ENCODE peak calls at places on chromosomes 1 and 21, in six cellular contexts. M is AG10803, R is IMR-90, U is fibroblast of mammary gland, W is suprapubic skin, N is Caco-2. H is an unnamed sample.

GRCh38 chr1:14552246-14552970 is 46.1 kb upstream of the KAZN start:
- DNase-seq in W (no peak), M (no peak), N (no peak), U (no peak), R (no peak), H (peak; percentile 28)

GRCh38 chr1:151377150-151377884 is 4.8 kb upstream of the SELENBP1 start:
- DNase-seq in N (no peak), R (no peak), W (no peak), U (no peak), M (no peak), H (no peak)

GRCh38 chr1:171344473-171344820 is 30.5 kb downstream of the FMO4 start:
- DNase-seq in W (no peak), U (peak; percentile 76), N (no peak), M (no peak), R (no peak), H (no peak)

GRCh38 chr1:232627645-232628334 is 2.1 kb downstream of the SIPA1L2 start:
- DNase-seq in N (no peak), U (peak; percentile 39), W (no peak), R (peak; percentile 52), M (peak; percentile 34), H (no peak)

GRCh38 chr1:200317236-200317635 is 92.6 kb downstream of the ZNF281 start:
- DNase-seq in R (peak; percentile 90), U (peak; percentile 60), W (no peak), M (peak; percentile 79), N (no peak), H (no peak)

GRCh38 chr1:200247513-200247912 is 162.3 kb downstream of the ZNF281 start:
- DNase-seq in W (no peak), R (no peak), N (no peak), U (no peak), M (no peak), H (no peak)

GRCh38 chr1:10909697-10910489 is 102.6 kb upstream of the TARDBP start:
- DNase-seq in M (no peak), N (peak; percentile 71), W (peak; percentile 65), U (peak; percentile 17), R (no peak), H (no peak)

GRCh38 chr1:225842788-225843425 is 33.0 kb downstream of the EPHX1 start:
- DNase-seq in W (no peak), M (no peak), N (no peak), R (no peak), U (no peak), H (no peak)

GRCh38 chr1:100034465-100034864 is 64.7 kb downstream of the SLC35A3 start:
- DNase-seq in U (peak; percentile 47), R (peak; percentile 38), M (peak; percentile 16), W (no peak), N (no peak), H (no peak)

GRCh38 chr21:45309069-45309521 is 21.4 kb upstream of the POFUT2 start:
- DNase-seq in M (peak; percentile 39), W (peak; percentile 76), N (peak; percentile 56), R (peak; percentile 64), U (peak; percentile 72), H (no peak)

GRCh38 chr1:3534803-3535637 is 76.3 kb downstream of the MEGF6 start:
- DNase-seq in M (no peak), N (no peak), W (no peak), U (no peak), R (no peak), H (no peak)

GRCh38 chr1:84298336-84298687 is 3.2 kb upstream of the SAMD13 start:
- DNase-seq in N (peak; percentile 42), R (peak; percentile 16), M (peak; percentile 29), U (no peak), W (peak; percentile 68), H (peak; percentile 63)

GRCh38 chr1:46488343-46489168 is 1.1 kb upstream of the DMBX1 start:
- DNase-seq in M (peak; percentile 33), U (peak; percentile 49), W (no peak), R (peak; percentile 30), N (no peak), H (no peak)

GRCh38 chr1:109783436-109783835 is 19.7 kb upstream of the EPS8L3 start:
- DNase-seq in U (peak; percentile 74), N (no peak), M (peak; percentile 88), W (peak; percentile 54), R (peak; percentile 76), H (no peak)

GRCh38 chr1:208534604-208534907 is 290.4 kb upstream of the PLXNA2 start:
- DNase-seq in N (no peak), R (no peak), W (no peak), M (peak; percentile 36), U (no peak), H (no peak)

DNA sequence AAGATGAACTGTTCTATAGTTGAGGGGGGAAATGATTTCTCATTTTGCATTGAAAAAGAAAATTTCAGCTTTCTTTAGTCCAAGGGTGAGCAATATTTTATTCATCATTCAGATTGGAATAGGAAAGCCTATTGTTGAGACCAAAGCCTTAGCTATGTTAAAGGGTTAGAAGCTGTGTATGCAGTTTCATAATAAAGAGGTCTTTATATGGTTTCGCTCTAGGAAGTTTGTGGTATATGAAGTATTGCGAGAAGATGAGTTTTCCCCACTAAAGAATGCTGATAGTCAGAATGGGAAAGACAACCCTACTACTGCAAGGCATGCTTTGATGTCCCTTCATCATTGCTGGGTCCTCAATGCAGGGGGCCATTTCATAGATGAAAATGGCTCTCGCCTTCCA is 28.6 kb downstream of the UAP1 start:
- DNase-seq in N (no peak), U (no peak), W (no peak), R (no peak), M (no peak), H (no peak)
- TF ChIP-seq CTCF in N (no peak), U (no peak), W (no peak), R (no peak), M (no peak), H (no peak)

GRCh38 chr1:75794382-75794781 is 2.3 kb upstream of the MSH4 start:
- DNase-seq in U (no peak), M (no peak), R (no peak), N (no peak), W (no peak), H (no peak)

GRCh38 chr1:75787524-75787923 is 1.5 kb downstream of the RABGGTB start:
- DNase-seq in M (no peak), N (no peak), R (no peak), W (no peak), U (no peak), H (no peak)

GRCh38 chr1:75792091-75792490 is 4.6 kb upstream of the MSH4 start:
- DNase-seq in N (no peak), W (no peak), M (no peak), U (no peak), R (no peak), H (no peak)

GRCh38 chr1:75786901-75787455 is 922 bp downstream of the RABGGTB start:
- DNase-seq in N (no peak), M (no peak), R (no peak), W (no peak), U (no peak), H (no peak)

DNA sequence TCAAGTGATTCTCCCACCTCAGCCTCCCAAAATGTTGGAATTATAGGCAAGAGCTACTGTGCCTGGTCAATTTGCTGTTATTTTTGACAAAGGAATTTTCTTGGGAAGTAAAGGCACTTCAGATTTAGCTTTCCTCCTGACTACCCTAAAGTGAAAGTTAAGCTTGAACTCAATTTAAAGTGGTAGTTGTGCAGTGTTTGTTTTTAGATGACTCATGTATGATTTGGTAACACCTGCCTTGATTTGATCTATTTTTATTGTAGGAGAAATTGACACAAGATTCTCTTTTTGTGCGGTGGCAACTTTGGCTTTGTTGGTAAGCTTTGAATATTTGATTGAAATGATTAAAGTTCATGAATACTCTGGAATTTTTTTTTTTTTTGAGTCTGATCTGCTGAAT is 5.0 kb downstream of the RABGGTB start:
- DNase-seq in W (no peak), M (no peak), N (no peak), R (peak; percentile 52), U (peak; percentile 60), H (no peak)
- H3K4me3 ChIP-seq in W (no peak overlapping the region), M (no peak overlapping the region), N (no peak overlapping the region), R (no peak overlapping the region), U (no peak overlapping the region), H (no peak overlapping the region)

DNA sequence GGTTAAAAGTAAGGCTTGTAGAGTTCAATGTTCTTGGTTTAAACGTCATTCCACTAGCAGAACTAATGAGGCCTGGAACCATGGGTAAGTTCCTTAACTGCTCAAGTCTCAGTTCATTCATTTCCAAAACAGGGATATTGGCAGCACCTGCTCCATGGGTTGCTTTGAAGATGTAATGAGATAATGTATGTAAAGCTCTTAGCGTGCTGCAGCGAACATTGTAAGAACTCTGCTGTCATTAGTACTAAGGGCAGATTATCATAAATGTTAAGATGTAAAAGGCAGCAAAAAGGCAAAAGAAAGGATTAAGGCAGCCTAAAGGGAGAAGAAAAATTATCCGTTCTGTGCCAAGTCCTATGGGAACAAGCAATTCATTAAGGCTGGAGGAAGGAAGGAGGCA is 129.1 kb upstream of the NGF start:
- DNase-seq in U (no peak), W (no peak), N (no peak), R (no peak), M (no peak), H (no peak)
- TF ChIP-seq CTCF in U (no peak), W (no peak), N (no peak), R (no peak), M (no peak), H (no peak)

GRCh38 chr1:64923294-64923718 is 43.0 kb downstream of the JAK1 start:
- DNase-seq in W (no peak), M (peak; percentile 23), U (peak; percentile 48), N (no peak), R (no peak), H (no peak)

GRCh38 chr1:64922336-64922735 is 44.0 kb downstream of the JAK1 start:
- DNase-seq in R (no peak), N (no peak), M (no peak), W (no peak), U (no peak), H (no peak)

GRCh38 chr1:64917907-64918306 is 48.4 kb downstream of the JAK1 start:
- DNase-seq in U (no peak), W (no peak), N (no peak), R (no peak), M (no peak), H (no peak)

GRCh38 chr1:64921761-64922160 is 44.6 kb downstream of the JAK1 start:
- DNase-seq in U (peak; percentile 46), N (no peak), M (peak; percentile 26), R (no peak), W (no peak), H (no peak)

DNA sequence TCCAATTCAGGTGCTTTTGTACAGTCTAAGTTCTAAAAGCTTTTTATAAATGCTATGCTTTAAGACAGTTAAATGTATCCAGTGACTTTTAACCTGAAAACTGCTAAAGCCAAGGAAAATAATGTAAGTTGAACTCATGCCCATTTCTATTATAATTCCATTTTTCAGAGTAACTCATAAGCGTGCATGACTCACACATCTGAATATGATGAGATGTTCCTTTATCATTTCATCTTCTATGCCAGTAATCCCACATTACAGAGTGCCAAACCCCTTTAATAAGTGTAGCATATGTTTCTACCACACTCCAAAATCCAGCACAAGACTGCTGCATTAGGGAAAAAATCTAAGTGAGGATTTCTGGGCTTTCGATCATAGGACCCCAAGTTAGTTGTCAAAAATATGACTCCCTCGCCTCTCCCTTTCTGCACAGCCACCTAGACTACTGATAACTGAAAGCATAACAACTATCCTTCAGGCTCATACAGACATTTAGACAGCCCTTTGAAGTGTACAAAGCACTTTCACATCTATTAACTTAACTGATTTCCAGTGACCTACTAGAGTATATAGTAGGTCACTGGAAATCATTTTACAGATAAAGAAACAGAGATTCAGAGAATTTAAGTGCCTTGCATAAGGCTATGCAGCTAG is 45.3 kb downstream of the JAK1 start:
- DNase-seq in R (peak; percentile 69), U (peak; percentile 74), N (no peak), W (no peak), M (peak; percentile 56), H (no peak)
- H3K4me3 ChIP-seq in R (no peak overlapping the region), U (no peak overlapping the region), N (no peak overlapping the region), W (no peak overlapping the region), M (no peak overlapping the region), H (no peak overlapping the region)